ENCODE peak calls at places on chromosome 13, in seven cellular contexts. K is body of pancreas, S is sigmoid colon, V is kidney, R is breast epithelium, Q is HCT116, A is brain microvascular endothelial cell. B is an unnamed sample.

GRCh38 chr13:20301391-20302071 is 69.4 kb upstream of the GJB6 start:
- DNase-seq in K (no peak), S (no peak), V (no peak), R (no peak), Q (no peak), A (no peak), B (no peak)

GRCh38 chr13:38384171-38384570 is 34.5 kb downstream of the UFM1 start:
- DNase-seq in K (no peak), S (no peak), V (no peak), R (no peak), Q (no peak), A (no peak), B (no peak)

GRCh38 chr13:43364210-43365041 is 341.0 kb downstream of the DNAJC15 start:
- DNase-seq in K (no peak), S (peak), V (no peak), R (no peak), Q (no peak), A (peak), B (no peak)

GRCh38 chr13:111460548-111461444 is 140.4 kb downstream of the TEX29 start:
- DNase-seq in K (peak), S (peak), V (no peak), R (no peak), Q (peak), A (peak), B (peak)

GRCh38 chr13:62846302-62846701 is 1430.7 kb upstream of the PCDH20 start:
- DNase-seq in K (no peak), S (no peak), V (no peak), R (no peak), Q (peak), A (no peak), B (no peak)

GRCh38 chr13:108185218-108185617 is 30.1 kb downstream of the LIG4 start:
- DNase-seq in K (no peak), S (no peak), V (no peak), R (no peak), Q (no peak), A (no peak), B (no peak)

GRCh38 chr13:36345438-36346221 is 564 bp downstream of the SPART start:
- DNase-seq in K (peak), S (peak), V (peak), R (no peak), Q (no peak), A (peak), B (no peak)

GRCh38 chr13:51769455-51770127 is 34.4 kb downstream of the DHRS12 start:
- DNase-seq in K (peak), S (peak), V (no peak), R (no peak), Q (no peak), A (no peak), B (no peak)

GRCh38 chr13:43360911-43361605 is 337.7 kb downstream of the DNAJC15 start:
- DNase-seq in K (no peak), S (no peak), V (no peak), R (no peak), Q (no peak), A (peak), B (no peak)

GRCh38 chr13:29483211-29483610 is 112.3 kb downstream of the SLC7A1 start:
- DNase-seq in K (peak), S (no peak), V (peak), R (no peak), Q (no peak), A (no peak), B (no peak)

GRCh38 chr13:26377038-26377437 is 123.1 kb downstream of the CDK8 start:
- DNase-seq in K (no peak), S (no peak), V (no peak), R (no peak), Q (peak), A (peak), B (peak)

GRCh38 chr13:75803175-75803611 is 167.1 kb downstream of the LMO7 start:
- DNase-seq in K (peak), S (no peak), V (no peak), R (no peak), Q (no peak), A (no peak), B (no peak)

GRCh38 chr13:24683833-24684599 is 3.8 kb downstream of the ATP12A start:
- DNase-seq in K (peak), S (no peak), V (no peak), R (no peak), Q (peak), A (peak), B (peak)

GRCh38 chr13:86464193-86464592 is 665.0 kb upstream of the SLITRK6 start:
- DNase-seq in K (no peak), S (no peak), V (no peak), R (no peak), Q (no peak), A (no peak), B (no peak)
- TF ChIP-seq CTCF in K (no peak), S (no peak), V (no peak), R (no peak), Q (peak), A (peak), B (peak)

GRCh38 chr13:48009298-48009697 is 8.2 kb upstream of the SUCLA2 start:
- DNase-seq in K (no peak), S (no peak), V (no peak), R (no peak), Q (no peak), A (peak), B (no peak)
- H3K27ac ChIP-seq in K (no peak), S (no peak), V (no peak), R (peak), Q (no peak), A (no peak), B (no peak)

GRCh38 chr13:33789757-33790156 is 28.2 kb upstream of the RFC3 start:
- DNase-seq in K (no peak), S (no peak), V (no peak), R (no peak), Q (no peak), A (no peak), B (no peak)
- H3K4me3 ChIP-seq in K (no peak), S (no peak), V (no peak), R (no peak), Q (no peak), A (no peak), B (no peak)

DNA sequence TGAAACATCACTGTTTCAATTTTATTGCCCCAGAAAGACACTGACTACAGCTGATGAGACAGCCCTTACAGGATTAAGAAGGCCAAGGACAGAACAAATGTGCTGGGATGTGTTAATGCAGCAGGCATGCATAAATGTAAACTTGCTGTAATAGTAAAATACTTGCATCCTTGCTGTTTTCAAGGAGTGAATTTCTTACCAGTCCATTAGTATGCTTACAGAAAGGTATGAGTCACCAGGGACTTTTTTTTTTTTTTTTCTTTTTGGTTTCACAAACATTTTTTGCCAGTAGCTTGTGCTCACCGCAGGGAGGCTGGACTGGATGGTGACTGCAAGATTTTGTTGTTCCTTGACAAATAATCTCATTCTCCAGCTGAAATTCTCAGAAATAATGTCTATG is 55.1 kb downstream of the GPR180 start:
- DNase-seq in K (no peak), S (no peak), V (no peak), R (no peak), Q (no peak), A (peak), B (no peak)
- TF ChIP-seq CTCF in K (no peak), S (no peak), V (no peak), R (no peak), Q (no peak), A (peak), B (no peak)

B was measured in WERI-Rb-1.